ENCODE peak calls at places on chromosomes 3 and 15, in five cellular contexts. L is cardiac muscle cell, C is MCF 10A, X is esophagus squamous epithelium, A is astrocyte of the spinal cord. O is an unnamed sample.

GRCh38 chr3:52181543-52181942 is 16.4 kb upstream of the ALAS1 start:
- DNase-seq in L (peak; percentile 70), C (peak; percentile 72), X (no peak), A (no peak), O (no peak)

GRCh38 chr3:115494826-115495225 is 128.5 kb upstream of the GAP43 start:
- DNase-seq in L (no peak), C (no peak), X (no peak), A (no peak), O (no peak)

GRCh38 chr3:52471371-52472238 is 16.2 kb downstream of the NISCH start:
- DNase-seq in L (peak; percentile 67), C (peak; percentile 67), X (no peak), A (peak; percentile 36), O (peak; percentile 52)

GRCh38 chr3:111929484-111929883 is 49.3 kb upstream of the ABHD10 start:
- DNase-seq in L (no peak), C (no peak), X (no peak), A (no peak), O (no peak)

GRCh38 chr3:141333796-141334626 is 34.3 kb upstream of the ZBTB38 start:
- DNase-seq in L (no peak), C (no peak), X (no peak), A (peak; percentile 70), O (no peak)

GRCh38 chr3:116877968-116878367 is 168.4 kb downstream of the TUSC7 start:
- DNase-seq in L (no peak), C (no peak), X (no peak), A (no peak), O (no peak)

GRCh38 chr15:83554558-83554957 is 99.4 kb upstream of the ADAMTSL3 start:
- DNase-seq in L (no peak), C (no peak), X (no peak), A (no peak), O (no peak)

GRCh38 chr3:135597855-135598254 is 367.7 kb upstream of the PPP2R3A start:
- DNase-seq in L (no peak), C (no peak), X (no peak), A (no peak), O (no peak)

GRCh38 chr3:152176998-152177397 is 91.7 kb upstream of the MBNL1 start:
- DNase-seq in L (no peak), C (no peak), X (no peak), A (no peak), O (no peak)

GRCh38 chr3:113746955-113747718 is at the start of gene ATP6V1A:
- DNase-seq in L (no peak), C (no peak), X (peak; percentile 38), A (no peak), O (no peak)

GRCh38 chr3:194134231-194134756 is 1.7 kb upstream of the HES1 start:
- DNase-seq in L (peak; percentile 93), C (no peak), X (no peak), A (no peak), O (peak; percentile 62)

GRCh38 chr15:49315543-49315942 is 107.5 kb upstream of the FGF7 start:
- DNase-seq in L (no peak), C (no peak), X (no peak), A (peak; percentile 36), O (no peak)

GRCh38 chr15:57149196-57149595 is 227.1 kb upstream of the CGNL1 start:
- DNase-seq in L (peak; percentile 74), C (peak; percentile 72), X (no peak), A (peak; percentile 67), O (no peak)

GRCh38 chr3:58563386-58564035 is 13.7 kb downstream of the FAM107A start:
- DNase-seq in L (no peak), C (no peak), X (no peak), A (no peak), O (no peak)

GRCh38 chr15:88897456-88898194 is 2.3 kb upstream of the HAPLN3 start:
- DNase-seq in L (peak; percentile 91), C (peak; percentile 79), X (no peak), A (peak; percentile 76), O (peak; percentile 73)

DNA sequence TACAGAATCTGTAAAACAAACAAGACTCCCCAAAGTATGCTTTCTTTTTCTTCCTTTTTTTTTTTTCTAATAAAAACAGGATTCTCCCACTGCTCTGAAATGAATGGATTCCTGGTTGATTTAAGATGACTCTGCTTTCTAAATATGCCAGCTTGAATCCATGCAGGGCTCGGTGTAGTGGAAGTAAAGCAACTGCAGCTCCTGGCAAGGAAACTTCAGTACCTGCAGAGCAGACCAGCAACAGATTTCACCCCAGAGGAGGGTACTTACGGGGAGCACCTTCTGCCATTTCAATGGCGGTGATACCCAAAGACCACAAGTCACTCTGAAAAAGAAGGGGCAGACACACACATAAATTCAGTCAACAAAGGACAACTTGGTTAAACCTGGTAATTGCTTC is 150.5 kb upstream of the SLC2A2 start:
- DNase-seq in L (no peak), C (no peak), X (no peak), A (no peak), O (no peak)
- TF ChIP-seq CTCF in L (no peak), C (no peak), X (no peak), A (no peak), O (no peak)

GRCh38 chr3:12536423-12536822 is 8.9 kb downstream of the MKRN2OS start:
- DNase-seq in L (peak; percentile 37), C (no peak), X (no peak), A (peak; percentile 24), O (no peak)
- TF ChIP-seq CTCF in L (peak; percentile 42), C (peak; percentile 8), X (no peak), A (peak; percentile 36), O (no peak)

DNA sequence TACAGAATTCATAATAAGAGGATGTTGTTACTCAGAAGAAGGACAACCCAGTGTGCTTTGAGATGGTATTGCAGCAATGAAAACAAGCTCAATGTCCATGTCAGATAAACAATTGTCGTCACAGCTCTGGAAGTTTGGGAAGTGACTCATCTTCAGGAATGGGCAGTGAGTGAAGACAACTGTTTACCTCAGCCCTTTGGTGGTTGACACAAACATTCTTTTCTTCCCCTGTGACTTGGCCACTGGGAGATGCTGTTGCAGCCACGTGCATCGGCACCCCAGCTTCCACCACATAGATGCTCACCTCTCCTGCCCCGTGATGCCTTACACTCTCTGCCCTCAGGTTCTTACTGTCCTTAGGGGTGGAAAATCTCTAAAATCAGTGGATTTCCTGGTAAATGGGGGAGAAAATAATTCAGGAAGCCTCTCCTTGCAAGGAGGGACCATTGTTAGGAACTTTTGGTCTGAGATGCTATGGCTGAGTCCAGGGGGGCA is 114.1 kb upstream of the GALNT15 start:
- DNase-seq in L (peak; percentile 99), C (peak; percentile 98), X (no peak), A (peak; percentile 99), O (no peak)
- TF ChIP-seq CTCF in L (peak; percentile 43), C (no peak), X (no peak), A (peak; percentile 43), O (no peak)

GRCh38 chr3:160685144-160685766 is 8.3 kb downstream of the ARL14 start:
- DNase-seq in L (no peak), C (no peak), X (no peak), A (no peak), O (no peak)
- TF ChIP-seq CTCF in L (peak; percentile 41), C (peak; percentile 22), X (peak; percentile 14), A (peak; percentile 41), O (peak; percentile 58)